ENCODE peak calls at places on chromosomes 6 and 20, in nine cellular contexts. F is ELR; W is activated naive CD4-positive, alpha-beta T cell; E is MCF 10A; Z is anterior cingulate cortex; J is T-cell; V is NCI-H774; M is activated CD4-positive, CD25-positive, alpha-beta regulatory T cell; U is fibroblast of gingiva. D is an unnamed sample.
A peak's percentile ranks its signal among the peaks of the same experiment; 100 is the strongest.

GRCh38 chr6:106347219-106347618 is 13.3 kb upstream of the CRYBG1 start:
- DNase-seq in F (no peak), W (no peak), E (no peak), Z (no peak), J (no peak), V (peak; percentile 38), M (no peak), U (no peak), D (no peak)

GRCh38 chr6:167974644-167975344 is 22.7 kb upstream of the KIF25 start:
- DNase-seq in F (no peak), W (no peak), E (no peak), Z (no peak), J (no peak), V (no peak), M (no peak), U (no peak), D (peak; percentile 15)

GRCh38 chr20:46757135-46757534 is 47.7 kb downstream of the SLC2A10 start:
- DNase-seq in F (no peak), W (no peak), E (no peak), Z (no peak), J (no peak), V (no peak), M (no peak), U (no peak), D (no peak)

GRCh38 chr6:146548898-146549374 is 5.3 kb downstream of the RAB32 start:
- DNase-seq in F (no peak), W (no peak), E (no peak), Z (no peak), J (no peak), V (no peak), M (no peak), U (no peak), D (no peak)

GRCh38 chr20:32490942-32491763 is 94.0 kb downstream of the NOL4L start:
- DNase-seq in F (no peak), W (no peak), E (no peak), Z (no peak), J (no peak), V (no peak), M (no peak), U (no peak), D (no peak)

GRCh38 chr6:97048771-97049170 is 124.2 kb downstream of the KLHL32 start:
- DNase-seq in F (no peak), W (no peak), E (no peak), Z (no peak), J (no peak), V (no peak), M (no peak), U (no peak), D (no peak)

GRCh38 chr20:53331151-53331973 is 262.3 kb downstream of the ZNF217 start:
- DNase-seq in F (peak; percentile 53), W (no peak), E (peak; percentile 34), Z (no peak), J (no peak), V (no peak), M (no peak), U (no peak), D (no peak)

GRCh38 chr6:44664716-44665115 is 277.2 kb downstream of the CDC5L start:
- DNase-seq in F (no peak), W (no peak), E (no peak), Z (no peak), J (no peak), V (no peak), M (no peak), U (no peak), D (no peak)

GRCh38 chr6:9225441-9225871 is 790.1 kb upstream of the SLC35B3 start:
- DNase-seq in F (no peak), W (no peak), E (no peak), Z (no peak), J (no peak), V (no peak), M (no peak), U (peak; percentile 17), D (peak; percentile 59)

GRCh38 chr6:164502838-164503237 is 806.6 kb downstream of the C6orf118 start:
- DNase-seq in F (no peak), W (no peak), E (no peak), Z (no peak), J (no peak), V (no peak), M (no peak), U (no peak), D (no peak)

GRCh38 chr6:112300888-112301287 is 46.2 kb upstream of the RFPL4B start:
- DNase-seq in F (no peak), W (no peak), E (no peak), Z (no peak), J (no peak), V (no peak), M (no peak), U (no peak), D (no peak)

GRCh38 chr6:70221025-70221714 is 81.7 kb downstream of the COL9A1 start:
- DNase-seq in F (peak; percentile 53), W (no peak), E (peak; percentile 33), Z (no peak), J (no peak), V (peak; percentile 46), M (no peak), U (peak; percentile 4), D (peak; percentile 38)

GRCh38 chr6:25346064-25346463 is 66.9 kb downstream of the CARMIL1 start:
- DNase-seq in F (no peak), W (no peak), E (no peak), Z (no peak), J (no peak), V (peak; percentile 27), M (no peak), U (no peak), D (no peak)

GRCh38 chr20:11432407-11432806 is 485.3 kb upstream of the BTBD3 start:
- DNase-seq in F (peak; percentile 90), W (no peak), E (peak; percentile 89), Z (no peak), J (no peak), V (no peak), M (no peak), U (peak; percentile 38), D (peak; percentile 95)

GRCh38 chr6:147154454-147154853 is 49.8 kb upstream of the STXBP5 start:
- DNase-seq in F (peak; percentile 88), W (no peak), E (peak; percentile 81), Z (no peak), J (no peak), V (peak; percentile 64), M (no peak), U (peak; percentile 47), D (peak; percentile 96)

D was measured in bronchial epithelial cell.